ENCODE peak calls at places on chromosomes 13 and 19, in ten cellular contexts. M is CMK; D is AG04449; I is HuH-7; K is AG04450; T is uterus; V is stimulated activated CD8-positive, alpha-beta memory T cell treated with anti-CD3 and anti-CD28 coated beads, Interleukin-15, amount 100 ng/mL, for 24 hours; W is anterior cingulate cortex; R is stimulated activated CD4-positive, alpha-beta T cell treated with anti-CD3 and anti-CD28 coated beads, Interleukin-2, amount 100 ng/mL, for 24 hours; C is skeletal muscle cell. Y is an unnamed sample.

GRCh38 chr19:18414504-18415176 is 4.6 kb upstream of the SSBP4 start:
- DNase-seq in C (no peak), T (peak), D (no peak), R (no peak), M (no peak), W (no peak), I (no peak), K (no peak), V (no peak), Y (no peak)

GRCh38 chr13:24511019-24511823 is 1.4 kb downstream of the PARP4 start:
- DNase-seq in K (peak), C (peak), I (no peak), W (no peak), V (peak), D (peak), R (peak), M (no peak), T (no peak), Y (peak)

GRCh38 chr13:99605417-99606321 is 104.4 kb downstream of the TM9SF2 start:
- DNase-seq in M (peak), T (peak), K (no peak), C (peak), I (peak), R (peak), W (peak), V (no peak), D (no peak), Y (peak)

GRCh38 chr19:54230031-54230430 is 7.2 kb upstream of the LILRB3 start:
- DNase-seq in T (no peak), R (no peak), K (no peak), C (no peak), D (no peak), W (no peak), V (no peak), M (no peak), I (no peak), Y (no peak)

GRCh38 chr13:53242015-53242414 is 213.4 kb downstream of the OLFM4 start:
- DNase-seq in K (no peak), M (no peak), C (no peak), D (no peak), R (no peak), V (no peak), W (no peak), T (no peak), I (no peak), Y (no peak)

GRCh38 chr19:45768644-45769053 is 403 bp downstream of the SIX5 start:
- DNase-seq in D (no peak), T (no peak), R (peak), C (no peak), M (no peak), K (no peak), I (no peak), W (no peak), V (no peak), Y (no peak)

GRCh38 chr13:98451676-98452105 is 125.2 kb downstream of the STK24 start:
- DNase-seq in C (peak), K (no peak), R (no peak), T (peak), W (peak), M (no peak), I (no peak), V (no peak), D (no peak), Y (no peak)

GRCh38 chr13:39516140-39516539 is 86.9 kb downstream of the LHFPL6 start:
- DNase-seq in M (no peak), C (no peak), T (no peak), K (no peak), R (no peak), I (no peak), W (no peak), V (no peak), D (no peak), Y (no peak)

GRCh38 chr13:39306639-39307589 is 268.7 kb downstream of the NHLRC3 start:
- DNase-seq in I (no peak), D (no peak), C (no peak), M (no peak), R (peak), V (no peak), K (no peak), W (no peak), T (no peak), Y (no peak)

GRCh38 chr13:98517576-98518310 is 59.2 kb downstream of the STK24 start:
- DNase-seq in T (no peak), C (no peak), M (no peak), D (no peak), K (no peak), W (no peak), V (no peak), R (peak), I (no peak), Y (no peak)

GRCh38 chr13:27854606-27855005 is 62.3 kb downstream of the GSX1 start:
- DNase-seq in D (no peak), K (no peak), W (no peak), T (no peak), M (no peak), C (no peak), R (no peak), I (no peak), V (no peak), Y (no peak)

GRCh38 chr19:23946569-23946968 is 31.9 kb downstream of the ZNF726 start:
- DNase-seq in I (no peak), W (no peak), K (no peak), T (no peak), R (no peak), M (no peak), V (no peak), C (no peak), D (no peak), Y (no peak)

GRCh38 chr13:97058417-97058816 is 64.1 kb upstream of the OXGR1 start:
- DNase-seq in V (no peak), T (no peak), C (no peak), K (no peak), W (no peak), R (no peak), D (no peak), I (no peak), M (no peak), Y (no peak)

GRCh38 chr19:19474950-19475781 is 40.2 kb downstream of the TSSK6 start:
- DNase-seq in K (no peak), C (peak), W (no peak), M (no peak), V (no peak), R (no peak), I (no peak), D (no peak), T (no peak), Y (no peak)

GRCh38 chr13:106276876-106277275 is 258.6 kb downstream of the EFNB2 start:
- DNase-seq in K (no peak), C (no peak), D (no peak), V (no peak), T (no peak), W (no peak), I (no peak), M (no peak), R (no peak), Y (no peak)

GRCh38 chr13:50124536-50125305 is 109.5 kb downstream of the KCNRG start:
- DNase-seq in V (peak), T (peak), C (no peak), W (peak), I (peak), R (peak), K (no peak), D (no peak), M (peak), Y (no peak)

GRCh38 chr19:46218160-46218559 is 11.4 kb upstream of the IGFL1 start:
- DNase-seq in D (no peak), M (no peak), W (no peak), K (no peak), I (peak), R (peak), V (no peak), T (no peak), C (no peak), Y (no peak)

GRCh38 chr19:1302534-1303239 is 17.0 kb downstream of the EFNA2 start:
- DNase-seq in I (no peak), C (no peak), W (peak), M (no peak), K (no peak), D (no peak), T (no peak), R (no peak), V (no peak), Y (no peak)

GRCh38 chr13:106172176-106172905 is 363.1 kb downstream of the EFNB2 start:
- DNase-seq in D (no peak), V (no peak), C (no peak), R (no peak), I (no peak), M (no peak), T (no peak), K (no peak), W (no peak), Y (no peak)

GRCh38 chr13:62168891-62169290 is 753.2 kb upstream of the PCDH20 start:
- DNase-seq in I (no peak), T (no peak), V (no peak), C (no peak), W (no peak), K (no peak), M (no peak), R (no peak), D (no peak), Y (no peak)

GRCh38 chr13:96821381-96821780 is 172.9 kb downstream of the OXGR1 start:
- DNase-seq in I (no peak), K (no peak), C (no peak), V (no peak), W (no peak), T (no peak), R (no peak), M (no peak), D (no peak), Y (peak)

GRCh38 chr13:59332966-59333365 is 830.8 kb downstream of the DIAPH3 start:
- DNase-seq in C (no peak), M (peak), R (no peak), I (no peak), T (peak), D (no peak), W (no peak), V (no peak), K (no peak), Y (no peak)

GRCh38 chr13:111919826-111920225 is 147.1 kb upstream of the SOX1 start:
- DNase-seq in D (no peak), V (no peak), R (no peak), K (no peak), C (no peak), I (no peak), W (no peak), M (no peak), T (no peak), Y (no peak)

GRCh38 chr13:37944476-37945442 is 75.2 kb upstream of the TRPC4 start:
- DNase-seq in D (no peak), M (no peak), W (no peak), V (no peak), K (no peak), R (no peak), I (no peak), T (no peak), C (no peak), Y (no peak)

GRCh38 chr13:72284791-72285190 is 417.8 kb upstream of the DACH1 start:
- DNase-seq in W (no peak), C (no peak), M (no peak), D (no peak), K (no peak), I (no peak), T (no peak), V (no peak), R (no peak), Y (no peak)

GRCh38 chr19:48660854-48661731 is 11.7 kb downstream of the NTN5 start:
- DNase-seq in K (no peak), R (peak), D (no peak), V (peak), T (peak), I (peak), M (peak), C (no peak), W (peak), Y (peak)

GRCh38 chr13:39655041-39655568 is 357 bp upstream of the COG6 start:
- DNase-seq in I (no peak), C (no peak), W (no peak), K (no peak), R (no peak), D (no peak), M (no peak), T (no peak), V (no peak), Y (no peak)

GRCh38 chr19:1168877-1169791 is 4.9 kb downstream of the SBNO2 start:
- DNase-seq in D (no peak), K (no peak), C (no peak), W (peak), T (peak), V (no peak), M (no peak), I (no peak), R (no peak), Y (no peak)

GRCh38 chr19:41411682-41412265 is 14.2 kb downstream of the BCKDHA start:
- DNase-seq in K (no peak), T (no peak), D (no peak), I (no peak), R (no peak), V (no peak), M (no peak), W (peak), C (no peak), Y (no peak)

GRCh38 chr13:21232196-21232595 is 55.7 kb downstream of the MRPL57 start:
- DNase-seq in R (no peak), I (no peak), M (no peak), V (no peak), W (no peak), T (peak), C (peak), K (peak), D (no peak), Y (no peak)

GRCh38 chr19:41327499-41328156 is 17.7 kb downstream of the CCDC97 start:
- DNase-seq in C (no peak), R (peak), T (peak), K (no peak), V (peak), I (no peak), M (peak), D (no peak), W (no peak), Y (no peak)

GRCh38 chr19:49327878-49328544 is 3.0 kb upstream of the SLC6A16 start:
- DNase-seq in W (no peak), R (peak), M (no peak), V (no peak), K (no peak), D (no peak), C (no peak), T (no peak), I (no peak), Y (no peak)

GRCh38 chr13:112940236-112940635 is 28.8 kb upstream of the MCF2L start:
- DNase-seq in I (no peak), W (peak), V (no peak), C (no peak), R (no peak), T (no peak), M (no peak), K (no peak), D (no peak), Y (no peak)

GRCh38 chr13:29733069-29733700 is 117.2 kb downstream of the UBL3 start:
- DNase-seq in V (no peak), M (peak), R (no peak), T (no peak), W (no peak), K (no peak), C (no peak), D (no peak), I (no peak), Y (no peak)

GRCh38 chr13:59269476-59269875 is 894.3 kb downstream of the DIAPH3 start:
- DNase-seq in K (peak), D (peak), T (no peak), V (no peak), R (no peak), W (no peak), M (no peak), I (no peak), C (peak), Y (peak)

GRCh38 chr19:51076602-51077213 is 6.0 kb downstream of the KLK14 start:
- DNase-seq in T (no peak), K (no peak), C (no peak), M (no peak), V (no peak), I (no peak), R (no peak), W (no peak), D (no peak), Y (no peak)

Y was measured in HS-5.